ENCODE peak calls at places on chromosome 1, in ten cellular contexts. One of them, this sample, is unnamed.
A peak's percentile ranks its signal among the peaks of the same experiment; 100 is the strongest.

GRCh38 chr1:192477630-192478029 is 97.9 kb upstream of the RGS1 start:
- DNase-seq in foreskin fibroblast: peak; percentile 69
- DNase-seq in heart right ventricle: no peak
- DNase-seq in HL-60: no peak
- DNase-seq in BE2C: no peak
- DNase-seq in keratinocyte: no peak
- DNase-seq in fibroblast of lung: peak; percentile 50
- DNase-seq in bronchial epithelial cell: peak; percentile 47
- DNase-seq in IMR-90: peak; percentile 63
- DNase-seq in esophagus squamous epithelium: no peak
- DNase-seq in this sample: peak; percentile 76

GRCh38 chr1:14737561-14738094 is 139.1 kb downstream of the KAZN start:
- DNase-seq in bronchial epithelial cell: no peak
- DNase-seq in keratinocyte: no peak
- DNase-seq in foreskin fibroblast: peak; percentile 22
- DNase-seq in heart right ventricle: no peak
- DNase-seq in IMR-90: no peak
- DNase-seq in esophagus squamous epithelium: no peak
- DNase-seq in HL-60: no peak
- DNase-seq in fibroblast of lung: no peak
- DNase-seq in BE2C: no peak
- DNase-seq in this sample: no peak

GRCh38 chr1:206002833-206003532 is at the start of gene RAB7B:
- DNase-seq in IMR-90: peak; percentile 76
- DNase-seq in heart right ventricle: peak; percentile 47
- DNase-seq in foreskin fibroblast: peak; percentile 90
- DNase-seq in keratinocyte: no peak
- DNase-seq in BE2C: no peak
- DNase-seq in fibroblast of lung: peak; percentile 76
- DNase-seq in esophagus squamous epithelium: no peak
- DNase-seq in HL-60: peak; percentile 51
- DNase-seq in bronchial epithelial cell: peak; percentile 81
- DNase-seq in this sample: peak; percentile 68

GRCh38 chr1:64663654-64664053 is 81.2 kb upstream of the RAVER2 start:
- DNase-seq in HL-60: no peak
- DNase-seq in esophagus squamous epithelium: no peak
- DNase-seq in keratinocyte: no peak
- DNase-seq in foreskin fibroblast: peak; percentile 10
- DNase-seq in bronchial epithelial cell: no peak
- DNase-seq in fibroblast of lung: peak; percentile 11
- DNase-seq in BE2C: peak; percentile 35
- DNase-seq in heart right ventricle: no peak
- DNase-seq in IMR-90: peak; percentile 7
- DNase-seq in this sample: peak; percentile 40

GRCh38 chr1:61951731-61952585 is 209.7 kb downstream of the PATJ start:
- DNase-seq in bronchial epithelial cell: peak; percentile 37
- DNase-seq in esophagus squamous epithelium: no peak
- DNase-seq in foreskin fibroblast: no peak
- DNase-seq in IMR-90: peak; percentile 28
- DNase-seq in keratinocyte: peak; percentile 32
- DNase-seq in HL-60: no peak
- DNase-seq in BE2C: no peak
- DNase-seq in heart right ventricle: peak; percentile 38
- DNase-seq in fibroblast of lung: peak; percentile 87
- DNase-seq in this sample: peak; percentile 83

GRCh38 chr1:108082741-108083562 is 117.2 kb downstream of the SLC25A24 start:
- DNase-seq in HL-60: no peak
- DNase-seq in IMR-90: no peak
- DNase-seq in foreskin fibroblast: no peak
- DNase-seq in bronchial epithelial cell: peak; percentile 31
- DNase-seq in esophagus squamous epithelium: no peak
- DNase-seq in fibroblast of lung: no peak
- DNase-seq in heart right ventricle: no peak
- DNase-seq in BE2C: no peak
- DNase-seq in keratinocyte: no peak
- DNase-seq in this sample: no peak

GRCh38 chr1:153259387-153259786 is at the start of gene LORICRIN:
- DNase-seq in fibroblast of lung: no peak
- DNase-seq in IMR-90: no peak
- DNase-seq in heart right ventricle: no peak
- DNase-seq in HL-60: no peak
- DNase-seq in foreskin fibroblast: no peak
- DNase-seq in keratinocyte: no peak
- DNase-seq in esophagus squamous epithelium: no peak
- DNase-seq in BE2C: no peak
- DNase-seq in bronchial epithelial cell: no peak
- DNase-seq in this sample: no peak

GRCh38 chr1:160342520-160342919 is 530 bp downstream of the COPA start:
- DNase-seq in BE2C: no peak
- DNase-seq in foreskin fibroblast: no peak
- DNase-seq in bronchial epithelial cell: peak; percentile 14
- DNase-seq in esophagus squamous epithelium: no peak
- DNase-seq in fibroblast of lung: peak; percentile 13
- DNase-seq in heart right ventricle: no peak
- DNase-seq in keratinocyte: no peak
- DNase-seq in IMR-90: no peak
- DNase-seq in HL-60: no peak
- DNase-seq in this sample: peak; percentile 23

GRCh38 chr1:40199126-40199525 is 37.9 kb downstream of the RLF start:
- DNase-seq in esophagus squamous epithelium: no peak
- DNase-seq in foreskin fibroblast: no peak
- DNase-seq in heart right ventricle: no peak
- DNase-seq in BE2C: no peak
- DNase-seq in HL-60: no peak
- DNase-seq in fibroblast of lung: no peak
- DNase-seq in IMR-90: no peak
- DNase-seq in keratinocyte: no peak
- DNase-seq in bronchial epithelial cell: no peak
- DNase-seq in this sample: no peak

DNA sequence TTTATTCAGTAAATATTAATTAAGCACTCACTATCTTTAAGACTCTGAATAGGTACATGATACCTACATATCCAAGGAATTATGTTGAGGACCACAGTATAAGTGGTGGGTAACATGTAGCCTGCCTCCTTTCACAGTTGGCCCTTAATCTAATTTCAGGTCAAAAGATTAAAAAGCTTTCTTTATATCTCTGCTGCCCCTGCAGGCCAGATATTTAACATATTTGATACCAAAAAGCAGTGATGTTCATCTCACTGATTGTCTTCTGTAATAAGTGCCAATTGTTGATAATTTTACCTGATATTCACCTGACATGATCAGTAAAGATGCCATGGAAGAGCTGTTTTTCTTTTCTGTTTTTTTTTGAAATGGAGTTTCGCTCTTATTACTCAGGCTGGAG is 36.5 kb downstream of the RLF start:
- DNase-seq in esophagus squamous epithelium: no peak
- DNase-seq in fibroblast of lung: no peak
- DNase-seq in bronchial epithelial cell: no peak
- DNase-seq in heart right ventricle: no peak
- DNase-seq in BE2C: no peak
- DNase-seq in HL-60: no peak
- DNase-seq in foreskin fibroblast: no peak
- DNase-seq in keratinocyte: no peak
- DNase-seq in IMR-90: no peak
- DNase-seq in this sample: no peak
- TF ChIP-seq CTCF in esophagus squamous epithelium: no peak
- TF ChIP-seq CTCF in fibroblast of lung: no peak
- TF ChIP-seq CTCF in bronchial epithelial cell: no peak
- TF ChIP-seq CTCF in heart right ventricle: no peak
- TF ChIP-seq CTCF in BE2C: no peak
- TF ChIP-seq CTCF in HL-60: no peak
- TF ChIP-seq CTCF in foreskin fibroblast: no peak
- TF ChIP-seq CTCF in keratinocyte: no peak
- TF ChIP-seq CTCF in IMR-90: peak; percentile 14
- TF ChIP-seq CTCF in this sample: peak; percentile 22

GRCh38 chr1:33343539-33343938 is 22.6 kb upstream of the A3GALT2 start:
- DNase-seq in foreskin fibroblast: peak; percentile 29
- DNase-seq in HL-60: no peak
- DNase-seq in IMR-90: no peak
- DNase-seq in keratinocyte: no peak
- DNase-seq in BE2C: no peak
- DNase-seq in fibroblast of lung: peak; percentile 69
- DNase-seq in heart right ventricle: no peak
- DNase-seq in bronchial epithelial cell: no peak
- DNase-seq in esophagus squamous epithelium: no peak
- DNase-seq in this sample: peak; percentile 74

GRCh38 chr1:33339413-33339812 is 18.5 kb upstream of the A3GALT2 start:
- DNase-seq in fibroblast of lung: no peak
- DNase-seq in HL-60: no peak
- DNase-seq in IMR-90: no peak
- DNase-seq in keratinocyte: no peak
- DNase-seq in heart right ventricle: no peak
- DNase-seq in bronchial epithelial cell: no peak
- DNase-seq in esophagus squamous epithelium: no peak
- DNase-seq in BE2C: no peak
- DNase-seq in foreskin fibroblast: peak; percentile 52
- DNase-seq in this sample: peak; percentile 48

GRCh38 chr1:33344896-33345295 is 24.0 kb upstream of the A3GALT2 start:
- DNase-seq in foreskin fibroblast: peak; percentile 37
- DNase-seq in keratinocyte: no peak
- DNase-seq in fibroblast of lung: no peak
- DNase-seq in heart right ventricle: no peak
- DNase-seq in bronchial epithelial cell: no peak
- DNase-seq in esophagus squamous epithelium: no peak
- DNase-seq in HL-60: no peak
- DNase-seq in IMR-90: no peak
- DNase-seq in BE2C: no peak
- DNase-seq in this sample: peak; percentile 34

GRCh38 chr1:33341190-33341589 is 20.3 kb upstream of the A3GALT2 start:
- DNase-seq in BE2C: no peak
- DNase-seq in bronchial epithelial cell: no peak
- DNase-seq in HL-60: no peak
- DNase-seq in keratinocyte: no peak
- DNase-seq in heart right ventricle: no peak
- DNase-seq in IMR-90: no peak
- DNase-seq in foreskin fibroblast: no peak
- DNase-seq in esophagus squamous epithelium: no peak
- DNase-seq in fibroblast of lung: no peak
- DNase-seq in this sample: peak; percentile 19

GRCh38 chr1:33342041-33342723 is 21.3 kb upstream of the A3GALT2 start:
- DNase-seq in keratinocyte: peak; percentile 44
- DNase-seq in fibroblast of lung: peak; percentile 99
- DNase-seq in esophagus squamous epithelium: no peak
- DNase-seq in IMR-90: peak; percentile 99
- DNase-seq in bronchial epithelial cell: peak; percentile 95
- DNase-seq in HL-60: no peak
- DNase-seq in BE2C: peak; percentile 43
- DNase-seq in heart right ventricle: peak; percentile 69
- DNase-seq in foreskin fibroblast: peak; percentile 98
- DNase-seq in this sample: peak; percentile 99
- H3K4me3 ChIP-seq in keratinocyte: no peak overlapping the region
- H3K4me3 ChIP-seq in fibroblast of lung: peak overlapping the region; percentile 32
- H3K4me3 ChIP-seq in esophagus squamous epithelium: peak overlapping the region; percentile 29
- H3K4me3 ChIP-seq in IMR-90: no peak overlapping the region
- H3K4me3 ChIP-seq in bronchial epithelial cell: no peak overlapping the region
- H3K4me3 ChIP-seq in HL-60: no peak overlapping the region
- H3K4me3 ChIP-seq in BE2C: no peak overlapping the region
- H3K4me3 ChIP-seq in heart right ventricle: peak overlapping the region; percentile 21
- H3K4me3 ChIP-seq in foreskin fibroblast: peak overlapping the region; percentile 13
- H3K4me3 ChIP-seq in this sample: peak overlapping the region; percentile 1

GRCh38 chr1:53821380-53821779 is 16.7 kb downstream of the NDC1 start:
- DNase-seq in HL-60: no peak
- DNase-seq in esophagus squamous epithelium: no peak
- DNase-seq in fibroblast of lung: no peak
- DNase-seq in IMR-90: no peak
- DNase-seq in bronchial epithelial cell: no peak
- DNase-seq in BE2C: no peak
- DNase-seq in keratinocyte: no peak
- DNase-seq in foreskin fibroblast: no peak
- DNase-seq in heart right ventricle: no peak
- DNase-seq in this sample: no peak
- TF ChIP-seq CTCF in HL-60: no peak
- TF ChIP-seq CTCF in esophagus squamous epithelium: no peak
- TF ChIP-seq CTCF in fibroblast of lung: no peak
- TF ChIP-seq CTCF in IMR-90: no peak
- TF ChIP-seq CTCF in bronchial epithelial cell: no peak
- TF ChIP-seq CTCF in BE2C: no peak
- TF ChIP-seq CTCF in keratinocyte: no peak
- TF ChIP-seq CTCF in foreskin fibroblast: no peak
- TF ChIP-seq CTCF in heart right ventricle: no peak
- TF ChIP-seq CTCF in this sample: peak; percentile 21

GRCh38 chr1:65993047-65993363 is 200.3 kb downstream of the PDE4B start:
- DNase-seq in esophagus squamous epithelium: no peak
- DNase-seq in fibroblast of lung: peak; percentile 12
- DNase-seq in heart right ventricle: no peak
- DNase-seq in keratinocyte: no peak
- DNase-seq in HL-60: no peak
- DNase-seq in IMR-90: no peak
- DNase-seq in BE2C: peak; percentile 22
- DNase-seq in bronchial epithelial cell: no peak
- DNase-seq in foreskin fibroblast: no peak
- DNase-seq in this sample: no peak

GRCh38 chr1:65994223-65994622 is 201.5 kb downstream of the PDE4B start:
- DNase-seq in heart right ventricle: no peak
- DNase-seq in fibroblast of lung: no peak
- DNase-seq in IMR-90: no peak
- DNase-seq in foreskin fibroblast: no peak
- DNase-seq in keratinocyte: no peak
- DNase-seq in BE2C: no peak
- DNase-seq in HL-60: no peak
- DNase-seq in esophagus squamous epithelium: no peak
- DNase-seq in bronchial epithelial cell: no peak
- DNase-seq in this sample: no peak

GRCh38 chr1:65992160-65993046 is 199.7 kb downstream of the PDE4B start:
- DNase-seq in foreskin fibroblast: no peak
- DNase-seq in keratinocyte: no peak
- DNase-seq in bronchial epithelial cell: no peak
- DNase-seq in IMR-90: no peak
- DNase-seq in heart right ventricle: no peak
- DNase-seq in BE2C: peak; percentile 39
- DNase-seq in fibroblast of lung: peak; percentile 36
- DNase-seq in esophagus squamous epithelium: no peak
- DNase-seq in HL-60: no peak
- DNase-seq in this sample: no peak

GRCh38 chr1:65990161-65990560 is 197.5 kb downstream of the PDE4B start:
- DNase-seq in HL-60: no peak
- DNase-seq in keratinocyte: no peak
- DNase-seq in esophagus squamous epithelium: no peak
- DNase-seq in heart right ventricle: no peak
- DNase-seq in BE2C: no peak
- DNase-seq in IMR-90: no peak
- DNase-seq in bronchial epithelial cell: no peak
- DNase-seq in foreskin fibroblast: no peak
- DNase-seq in fibroblast of lung: no peak
- DNase-seq in this sample: peak; percentile 7

DNA sequence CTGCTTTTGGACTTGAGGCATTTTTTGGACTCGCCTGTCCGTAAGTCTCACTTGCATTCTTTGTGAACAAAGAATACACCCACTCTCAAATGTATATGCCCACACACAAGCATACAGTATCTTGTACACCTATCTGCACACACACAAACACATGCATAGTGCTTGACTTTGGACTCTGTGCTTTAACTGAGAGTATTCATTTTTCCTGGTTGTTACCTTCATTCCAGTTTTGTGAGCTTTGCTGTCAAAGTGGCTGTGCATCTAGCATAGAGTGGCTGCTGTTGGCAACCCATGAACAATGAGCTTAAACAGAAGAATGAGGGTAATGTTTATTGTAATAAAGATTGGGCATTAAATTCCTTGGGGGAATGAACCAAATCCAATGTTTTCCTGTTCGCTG is 199.0 kb downstream of the PDE4B start:
- DNase-seq in fibroblast of lung: no peak
- DNase-seq in BE2C: no peak
- DNase-seq in heart right ventricle: no peak
- DNase-seq in esophagus squamous epithelium: no peak
- DNase-seq in IMR-90: no peak
- DNase-seq in bronchial epithelial cell: no peak
- DNase-seq in foreskin fibroblast: no peak
- DNase-seq in keratinocyte: no peak
- DNase-seq in HL-60: no peak
- DNase-seq in this sample: no peak
- H3K4me3 ChIP-seq in fibroblast of lung: no peak overlapping the region
- H3K4me3 ChIP-seq in BE2C: peak overlapping the region; percentile 90
- H3K4me3 ChIP-seq in heart right ventricle: no peak overlapping the region
- H3K4me3 ChIP-seq in esophagus squamous epithelium: no peak overlapping the region
- H3K4me3 ChIP-seq in IMR-90: no peak overlapping the region
- H3K4me3 ChIP-seq in bronchial epithelial cell: no peak overlapping the region
- H3K4me3 ChIP-seq in foreskin fibroblast: no peak overlapping the region
- H3K4me3 ChIP-seq in keratinocyte: no peak overlapping the region
- H3K4me3 ChIP-seq in HL-60: no peak overlapping the region
- H3K4me3 ChIP-seq in this sample: no peak overlapping the region